ENCODE peak calls at places on chromosomes 6 and 20, in four cellular contexts. Z is endothelial cell of umbilical vein, Q is IMR-90, R is pancreas. L is an unnamed sample. For H3K9me3 and H3K4me1, the result is how much of the 10 kb centered on the place peaks cover.

GRCh38 chr6:121951918-121952379 is 447.5 kb upstream of the HSF2 start:
- DNase-seq in Z (peak), Q (peak), R (no peak), L (no peak)

GRCh38 chr6:140048202-140048790 is 673.8 kb upstream of the CITED2 start:
- DNase-seq in Z (no peak), Q (no peak), R (no peak), L (no peak)

GRCh38 chr6:107059606-107060005 is 31.6 kb downstream of the MTRES1 start:
- DNase-seq in Z (no peak), Q (no peak), R (no peak), L (no peak)

GRCh38 chr6:70763754-70764153 is 96.1 kb downstream of the SMAP1 start:
- DNase-seq in Z (no peak), Q (peak), R (no peak), L (no peak)

GRCh38 chr6:107246249-107246971 is 131.1 kb upstream of the BEND3 start:
- DNase-seq in Z (no peak), Q (no peak), R (no peak), L (no peak)

GRCh38 chr20:18907353-18907752 is 93.8 kb downstream of the SCP2D1 start:
- DNase-seq in Z (no peak), Q (no peak), R (no peak), L (no peak)

GRCh38 chr20:62550087-62550565 is 74.3 kb upstream of the GATA5 start:
- DNase-seq in Z (no peak), Q (no peak), R (no peak), L (no peak)

GRCh38 chr20:57498425-57499400 is 26.2 kb downstream of the CTCFL start:
- DNase-seq in Z (no peak), Q (peak), R (no peak), L (peak)

GRCh38 chr20:44733341-44734069 is 12.2 kb upstream of the KCNK15 start:
- DNase-seq in Z (peak), Q (peak), R (peak), L (peak)

GRCh38 chr6:130435181-130435580 is 69.4 kb downstream of the TMEM200A start:
- DNase-seq in Z (no peak), Q (no peak), R (no peak), L (no peak)

GRCh38 chr20:43915209-43916072 is 789 bp downstream of the TOX2 start:
- DNase-seq in Z (peak), Q (peak), R (peak), L (no peak)

GRCh38 chr20:13681248-13682125 is 42.8 kb upstream of the TASP1 start:
- DNase-seq in Z (no peak), Q (no peak), R (no peak), L (no peak)

GRCh38 chr20:7113577-7114466 is 346.3 kb downstream of the BMP2 start:
- DNase-seq in Z (peak), Q (peak), R (no peak), L (no peak)

GRCh38 chr6:158969148-158969547 is 30.9 kb downstream of the RSPH3 start:
- DNase-seq in Z (no peak), Q (no peak), R (no peak), L (no peak)

GRCh38 chr20:4171538-4172116 is 156.3 kb upstream of the RNF24 start:
- DNase-seq in Z (peak), Q (peak), R (no peak), L (no peak)

GRCh38 chr6:56593801-56594318 is 48.8 kb downstream of the DST start:
- DNase-seq in Z (no peak), Q (peak), R (no peak), L (no peak)

GRCh38 chr6:15331629-15332241 is 85.9 kb downstream of the JARID2 start:
- DNase-seq in Z (no peak), Q (no peak), R (no peak), L (no peak)

GRCh38 chr6:44906761-44907160 is 421.4 kb upstream of the RUNX2 start:
- DNase-seq in Z (peak), Q (no peak), R (no peak), L (no peak)

GRCh38 chr6:2773450-2773849 is 8.3 kb downstream of the WRNIP1 start:
- DNase-seq in Z (no peak), Q (peak), R (no peak), L (no peak)

GRCh38 chr20:46545077-46545826 is 5.2 kb downstream of the OCSTAMP start:
- DNase-seq in Z (no peak), Q (peak), R (no peak), L (no peak)

DNA sequence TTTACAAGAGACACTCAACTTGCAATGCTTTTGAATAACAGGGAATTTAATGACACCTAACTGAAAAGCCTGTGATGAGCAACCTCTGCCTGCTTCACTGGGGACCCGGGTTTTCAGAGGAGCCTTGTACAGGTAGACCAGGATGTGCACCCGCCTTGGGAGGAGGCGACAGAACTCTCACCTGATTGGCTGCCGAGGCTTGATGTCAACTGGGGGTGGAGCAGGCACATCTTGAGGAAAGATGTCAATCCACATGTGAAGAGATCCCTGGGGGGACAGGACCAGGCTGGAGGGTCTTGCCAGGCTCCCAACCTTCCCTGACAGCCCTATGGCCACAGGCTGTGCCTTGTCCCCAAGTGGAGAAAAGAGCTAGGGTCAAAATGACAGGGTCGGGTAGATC is 19.8 kb downstream of the ERGIC3 start:
- DNase-seq in Z (no peak), Q (no peak), R (peak), L (no peak)
- H3K27ac ChIP-seq in Z (no peak), Q (no peak), R (no peak), L (no peak)

GRCh38 chr20:29299811-29300578 is 1957.5 kb upstream of the DEFB115 start:
- DNase-seq in Z (no peak), Q (no peak), R (no peak), L (no peak)

GRCh38 chr20:29296256-29297230 is 1960.9 kb upstream of the DEFB115 start:
- DNase-seq in Z (no peak), Q (no peak), R (no peak), L (no peak)

GRCh38 chr20:29298759-29299613 is 1958.5 kb upstream of the DEFB115 start:
- DNase-seq in Z (no peak), Q (no peak), R (no peak), L (no peak)

GRCh38 chr20:29298271-29298590 is 1959.2 kb upstream of the DEFB115 start:
- DNase-seq in Z (no peak), Q (no peak), R (no peak), L (no peak)

GRCh38 chr20:29297411-29298270 is 1959.8 kb upstream of the DEFB115 start:
- DNase-seq in Z (no peak), Q (no peak), R (no peak), L (no peak)
- H3K9me3 ChIP-seq in Z (under half), Q (under half), R (under half), L (under half)

DNA sequence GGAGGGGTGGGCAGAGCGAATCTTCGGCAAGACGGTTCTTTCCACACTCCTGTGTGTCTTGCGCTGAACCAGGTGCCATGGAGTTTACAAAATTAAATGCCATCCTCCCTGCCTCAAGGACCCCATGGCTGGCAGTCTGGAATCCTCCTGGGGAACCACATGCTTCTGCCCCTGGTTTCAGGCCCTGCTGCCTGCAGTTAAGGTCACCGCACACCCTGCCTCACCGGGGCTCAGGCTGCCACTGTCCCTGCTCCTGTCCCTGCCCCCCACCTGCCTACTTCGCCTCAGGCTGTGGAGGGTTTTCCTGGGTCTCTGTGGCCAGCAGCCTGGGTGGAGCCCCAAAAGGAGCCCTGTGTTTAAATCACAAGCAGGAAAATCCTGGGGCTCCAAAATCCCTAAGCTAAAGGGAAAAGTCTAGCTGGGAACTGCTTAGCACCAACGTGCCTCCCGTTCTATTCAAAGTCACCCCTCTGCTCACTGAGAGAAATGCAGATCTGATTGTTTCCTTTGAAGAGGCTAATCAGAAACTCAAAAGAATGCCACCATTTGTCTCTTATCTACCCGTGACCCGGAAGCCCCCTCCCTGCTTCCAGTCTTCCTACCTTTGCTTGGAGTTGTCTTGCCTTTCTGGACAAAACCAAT is 10.6 kb upstream of the TTLL2 start:
- DNase-seq in Z (no peak), Q (no peak), R (no peak), L (no peak)
- H3K4me1 ChIP-seq in Z (under half), Q (under half), R (under half), L (under half)

GRCh38 chr6:167683028-167683862 is 143.5 kb upstream of the AFDN start:
- DNase-seq in Z (peak), Q (peak), R (peak), L (no peak)
- H3K27ac ChIP-seq in Z (peak), Q (no peak), R (peak), L (no peak)

GRCh38 chr6:82651845-82652333 is 288.3 kb downstream of the TPBG start:
- DNase-seq in Z (no peak), Q (no peak), R (no peak), L (no peak)
- H3K9me3 ChIP-seq in Z (under half), Q (under half), R (under half), L (under half)

DNA sequence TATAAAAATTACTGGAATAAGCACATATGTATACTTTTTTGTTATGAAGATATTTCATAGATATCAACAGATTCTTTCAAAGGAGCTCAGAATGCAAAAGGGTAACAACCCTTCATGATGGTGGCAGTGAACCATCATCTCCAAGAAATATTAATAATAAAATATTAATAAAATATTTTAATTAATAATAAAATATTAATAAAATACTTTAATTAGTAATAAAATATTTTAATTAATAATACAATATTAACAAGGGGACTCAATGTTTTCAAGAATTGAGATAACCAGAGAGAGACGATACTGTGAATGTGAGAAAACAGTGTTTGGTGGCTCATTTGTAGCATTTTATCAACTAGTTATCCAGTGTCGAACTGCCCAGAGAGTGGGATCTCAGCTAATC is 86.0 kb upstream of the NT5E start:
- DNase-seq in Z (no peak), Q (no peak), R (no peak), L (no peak)
- H3K4me1 ChIP-seq in Z (under half), Q (under half), R (under half), L (under half)

GRCh38 chr20:59696476-59696875 is 92.1 kb downstream of the PHACTR3 start:
- DNase-seq in Z (no peak), Q (no peak), R (no peak), L (no peak)
- H3K27ac ChIP-seq in Z (no peak), Q (no peak), R (no peak), L (no peak)

GRCh38 chr6:88666906-88667305 is 296.5 kb downstream of the RNGTT start:
- DNase-seq in Z (no peak), Q (no peak), R (no peak), L (no peak)
- H3K9me3 ChIP-seq in Z (under half), Q (under half), R (under half), L (under half)

DNA sequence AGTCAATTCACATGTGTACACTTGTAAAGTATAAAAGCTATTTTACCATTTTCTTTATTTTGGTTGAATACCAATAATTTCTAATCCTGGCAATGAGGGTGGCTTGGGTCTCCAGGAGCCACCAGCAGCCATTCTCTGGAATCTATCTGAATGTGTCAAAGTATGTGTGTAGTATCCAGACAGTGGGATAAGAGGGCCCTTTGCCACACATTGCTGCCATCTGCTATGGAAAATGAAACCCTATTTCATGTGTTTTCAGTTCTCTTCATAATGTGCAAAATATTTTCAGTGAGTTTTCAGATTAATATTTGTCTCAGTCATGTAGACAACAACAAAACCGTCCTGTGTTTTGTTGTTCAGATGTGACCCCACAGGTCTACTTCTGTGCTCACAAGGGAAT is 46.3 kb downstream of the CDYL start:
- DNase-seq in Z (no peak), Q (no peak), R (no peak), L (no peak)
- H3K4me1 ChIP-seq in Z (under half), Q (under half), R (under half), L (under half)

DNA sequence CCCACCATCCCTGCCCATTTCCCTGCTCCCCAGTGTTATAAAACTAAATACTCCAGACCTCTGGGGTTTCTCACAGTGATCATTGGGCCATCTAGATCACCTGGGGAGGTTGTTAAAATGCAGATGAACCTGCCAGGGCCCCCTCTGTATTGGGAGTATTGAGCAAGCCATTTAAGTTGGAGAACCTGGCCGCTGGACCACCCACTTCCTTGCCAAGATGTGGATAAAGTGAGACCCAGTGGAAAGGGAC is 1.5 kb downstream of the ID1 start:
- DNase-seq in Z (no peak), Q (no peak), R (no peak), L (no peak)
- H3K27ac ChIP-seq in Z (peak), Q (peak), R (peak), L (no peak)